ENCODE peak calls at places on chromosomes 16 and 17, in seven cellular contexts. P is psoas muscle; M is Panc1; V is keratinocyte; H is right lobe of liver; G is heart right ventricle; Z is CD4-positive, alpha-beta T cell. U is an unnamed sample.

GRCh38 chr16:31129568-31130335 is 5.8 kb downstream of the PRSS8 start:
- DNase-seq in M (no peak), G (no peak), H (no peak), Z (no peak), P (peak), V (no peak), U (peak)

GRCh38 chr17:75241996-75242460 is 19.4 kb downstream of the GGA3 start:
- DNase-seq in P (peak), M (no peak), Z (no peak), H (no peak), V (no peak), G (no peak), U (no peak)

GRCh38 chr16:10509534-10510025 is 70.8 kb downstream of the EMP2 start:
- DNase-seq in P (no peak), G (peak), H (peak), M (peak), Z (peak), V (peak), U (no peak)

GRCh38 chr16:66740533-66740932 is 10.9 kb downstream of the DYNC1LI2 start:
- DNase-seq in P (no peak), V (no peak), H (no peak), M (no peak), G (peak), Z (no peak), U (no peak)

GRCh38 chr16:16021988-16022682 is 72.7 kb downstream of the ABCC1 start:
- DNase-seq in P (peak), G (peak), Z (no peak), V (peak), M (peak), H (peak), U (peak)

GRCh38 chr16:11797957-11798299 is 870 bp upstream of the ZC3H7A start:
- DNase-seq in H (no peak), P (no peak), G (no peak), M (no peak), Z (no peak), V (no peak), U (no peak)

GRCh38 chr16:51012396-51012795 is 138.7 kb downstream of the SALL1 start:
- DNase-seq in G (no peak), H (no peak), P (no peak), Z (no peak), M (no peak), V (no peak), U (no peak)

GRCh38 chr17:70629902-70630301 is 460.6 kb downstream of the KCNJ2 start:
- DNase-seq in V (no peak), G (no peak), H (no peak), Z (no peak), M (no peak), P (no peak), U (no peak)

GRCh38 chr16:80599466-80599865 is 58.7 kb downstream of the DYNLRB2 start:
- DNase-seq in P (no peak), H (no peak), Z (no peak), G (no peak), V (no peak), M (no peak), U (no peak)

GRCh38 chr17:76498886-76499667 is 2.1 kb downstream of the RHBDF2 start:
- DNase-seq in G (no peak), H (no peak), M (no peak), P (no peak), V (no peak), Z (no peak), U (no peak)

GRCh38 chr17:40418428-40418706 is 671 bp upstream of the TOP2A start:
- DNase-seq in G (peak), H (no peak), P (peak), V (no peak), Z (no peak), M (no peak), U (no peak)

GRCh38 chr17:68489919-68490318 is 22.3 kb upstream of the PRKAR1A start:
- DNase-seq in H (no peak), P (peak), V (no peak), Z (no peak), M (no peak), G (no peak), U (no peak)

GRCh38 chr17:38881600-38882191 is 11.8 kb downstream of the LASP1 start:
- DNase-seq in G (peak), P (peak), V (no peak), M (no peak), H (no peak), Z (no peak), U (no peak)

GRCh38 chr17:63120406-63120805 is 154.4 kb downstream of the TANC2 start:
- DNase-seq in G (no peak), P (no peak), V (no peak), M (no peak), Z (no peak), H (no peak), U (no peak)

GRCh38 chr16:85570213-85570734 is 42.8 kb upstream of the GSE1 start:
- DNase-seq in M (no peak), P (no peak), V (no peak), H (no peak), G (no peak), Z (no peak), U (no peak)

GRCh38 chr17:3961564-3962047 is 2.6 kb downstream of the ATP2A3 start:
- DNase-seq in G (no peak), Z (peak), H (no peak), M (no peak), V (no peak), P (no peak), U (no peak)

DNA sequence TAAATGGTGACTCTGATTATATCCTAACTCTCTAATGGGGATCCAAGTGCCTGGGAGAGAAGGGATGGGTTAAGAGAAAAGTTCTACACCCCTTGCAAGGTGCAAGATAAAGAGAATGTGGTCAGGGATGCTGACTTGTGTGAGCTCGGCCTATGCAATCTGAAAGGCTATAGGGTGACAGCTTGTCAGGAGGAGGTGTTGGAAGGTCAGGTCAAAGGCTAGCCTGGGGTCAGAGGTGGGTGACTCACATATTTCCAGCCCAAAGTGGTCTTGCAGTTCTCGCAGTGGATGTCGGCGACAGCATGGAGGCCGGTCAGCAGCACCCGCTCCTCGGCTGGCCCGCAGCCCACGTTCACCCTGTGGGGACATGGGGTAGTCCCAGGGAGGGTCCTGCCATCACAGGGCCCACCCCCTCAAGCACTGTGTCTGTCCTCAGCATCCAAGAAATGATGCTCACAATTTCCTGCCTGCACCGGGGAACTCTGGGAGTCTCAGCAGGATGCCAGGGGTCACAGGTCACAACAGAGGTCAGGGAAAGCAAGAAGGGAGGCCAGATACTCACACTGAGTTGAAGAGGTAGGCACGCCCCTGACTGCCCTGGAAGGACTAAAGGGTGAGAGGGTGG is 1.4 kb downstream of the YPEL3 start:
- DNase-seq in H (no peak), V (no peak), M (no peak), P (no peak), G (no peak), Z (no peak), U (no peak)
- H3K27ac ChIP-seq in H (peak), V (no peak), M (no peak), P (peak), G (peak), Z (peak), U (peak)

GRCh38 chr16:56514845-56515244 is 5.0 kb downstream of the BBS2 start:
- DNase-seq in H (no peak), Z (no peak), M (no peak), P (no peak), V (no peak), G (no peak), U (no peak)
- H3K27ac ChIP-seq in H (no peak), Z (no peak), M (no peak), P (no peak), V (peak), G (no peak), U (no peak)

GRCh38 chr16:47732806-47733150 is 271.6 kb downstream of the PHKB start:
- DNase-seq in H (no peak), Z (no peak), G (no peak), P (no peak), M (peak), V (peak), U (no peak)

GRCh38 chr16:47728229-47728628 is 267.1 kb downstream of the PHKB start:
- DNase-seq in Z (no peak), G (no peak), M (no peak), H (no peak), P (no peak), V (no peak), U (no peak)

GRCh38 chr16:47732122-47732805 is 271.1 kb downstream of the PHKB start:
- DNase-seq in Z (no peak), V (peak), H (no peak), P (no peak), G (no peak), M (peak), U (no peak)

GRCh38 chr16:47729701-47730100 is 268.6 kb downstream of the PHKB start:
- DNase-seq in V (no peak), G (no peak), Z (no peak), M (no peak), P (no peak), H (no peak), U (no peak)

DNA sequence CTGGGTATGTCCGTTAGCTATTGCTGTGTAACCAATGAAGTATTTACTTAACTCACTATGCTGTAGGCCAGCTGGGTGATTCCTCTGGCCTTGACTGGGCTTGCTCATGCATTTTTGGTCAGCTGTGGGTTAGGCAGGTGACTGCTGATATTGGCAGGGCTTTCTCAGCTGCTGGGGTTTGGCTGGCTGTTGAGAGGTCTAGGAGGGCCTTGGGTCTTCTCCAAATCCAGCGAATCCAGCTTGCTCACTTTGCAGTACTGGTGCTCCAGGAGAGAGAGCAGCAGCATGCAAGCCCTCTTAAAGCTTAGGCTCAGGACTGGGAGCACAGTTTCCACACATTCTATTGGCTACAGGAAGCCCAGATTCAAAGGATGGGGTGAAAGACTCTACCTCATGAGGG is 270.1 kb downstream of the PHKB start:
- DNase-seq in M (no peak), Z (no peak), H (no peak), G (no peak), P (no peak), V (peak), U (no peak)
- H3K27ac ChIP-seq in M (no peak), Z (no peak), H (no peak), G (no peak), P (no peak), V (no peak), U (no peak)

DNA sequence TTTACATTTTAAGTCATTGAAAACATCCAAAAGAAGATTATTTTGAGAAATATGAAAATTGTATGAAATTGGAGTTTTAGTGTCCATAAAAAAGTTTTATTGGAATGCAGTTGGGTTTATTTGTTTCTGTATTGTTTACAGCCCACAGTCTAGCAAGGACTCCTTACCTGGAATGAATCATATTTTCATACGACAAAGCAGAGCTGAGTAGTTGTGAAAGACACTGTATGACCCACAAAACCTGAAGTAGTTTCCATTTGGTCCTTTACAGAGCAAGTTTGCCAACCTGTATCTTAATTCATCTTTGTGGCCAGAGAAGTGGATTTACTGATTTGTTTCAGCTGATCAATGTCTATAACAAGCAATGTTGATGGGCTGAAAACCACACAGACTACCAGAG is 10.3 kb downstream of the CCL18 start:
- DNase-seq in H (no peak), G (no peak), V (no peak), M (no peak), Z (no peak), P (no peak), U (no peak)
- H3K27ac ChIP-seq in H (no peak), G (no peak), V (no peak), M (no peak), Z (no peak), P (no peak), U (no peak)

DNA sequence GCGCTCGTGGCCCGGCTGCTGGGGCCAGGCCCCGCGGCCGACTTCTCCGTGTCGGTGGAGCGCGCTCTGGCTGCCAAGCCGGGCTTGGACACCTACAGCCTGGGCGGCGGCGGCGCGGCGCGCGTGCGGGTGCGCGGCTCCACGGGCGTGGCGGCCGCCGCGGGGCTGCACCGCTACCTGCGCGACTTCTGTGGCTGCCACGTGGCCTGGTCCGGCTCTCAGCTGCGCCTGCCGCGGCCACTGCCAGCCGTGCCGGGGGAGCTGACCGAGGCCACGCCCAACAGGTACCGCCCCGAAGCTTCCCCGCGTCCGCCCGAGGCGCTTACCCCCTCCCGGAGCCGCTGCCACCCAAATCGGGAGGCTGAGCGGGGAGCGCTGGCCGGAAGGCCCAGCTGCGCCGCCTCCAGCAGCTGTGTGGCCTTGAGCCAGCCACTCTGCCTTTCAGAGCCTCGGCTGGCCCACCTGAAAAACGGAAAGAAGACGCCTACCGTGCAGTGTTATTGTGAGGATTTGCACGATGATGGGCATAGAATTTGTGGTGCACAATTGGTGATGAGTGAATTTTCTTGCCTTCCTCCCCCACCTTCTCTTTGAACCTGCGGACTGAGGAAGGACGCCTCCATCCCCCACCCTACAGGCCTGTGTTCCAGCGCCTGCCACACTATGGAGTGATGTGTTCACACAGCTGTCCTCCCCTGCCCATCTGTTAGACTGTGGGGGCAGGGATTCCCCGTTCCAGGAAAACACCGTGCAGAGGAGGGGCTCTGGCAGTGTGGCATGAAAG is 523 bp downstream of the NAGLU start:
- DNase-seq in Z (peak), P (peak), M (no peak), G (peak), V (no peak), H (peak), U (peak)
- H3K27ac ChIP-seq in Z (no peak), P (peak), M (peak), G (peak), V (peak), H (peak), U (peak)

GRCh38 chr17:79803421-79803996 is 6.6 kb upstream of the CBX8 start:
- DNase-seq in G (no peak), Z (no peak), M (no peak), P (no peak), H (no peak), V (no peak), U (no peak)
- H3K27ac ChIP-seq in G (no peak), Z (no peak), M (peak), P (no peak), H (no peak), V (no peak), U (no peak)

GRCh38 chr16:912684-913613 is 57.8 kb downstream of the LMF1 start:
- DNase-seq in V (no peak), P (no peak), Z (no peak), M (no peak), H (no peak), G (no peak), U (no peak)
- H3K27ac ChIP-seq in V (no peak), P (no peak), Z (no peak), M (no peak), H (no peak), G (no peak), U (no peak)

GRCh38 chr17:81044428-81044763 is 9.4 kb downstream of the BAIAP2 start:
- DNase-seq in V (no peak), M (no peak), H (no peak), Z (no peak), P (no peak), G (no peak), U (no peak)
- H3K27ac ChIP-seq in V (peak), M (peak), H (peak), Z (no peak), P (peak), G (peak), U (peak)

U was measured in upper lobe of right lung.